ENCODE peak calls at places on chromosomes 16 and 17, in four cellular contexts. One of them, this sample, is unnamed.

GRCh38 chr17:36544049-36544319 is 735 bp upstream of the GGNBP2 start:
- DNase-seq in fibroblast of lung: peak; percentile 55
- DNase-seq in PC-3: peak; percentile 39
- DNase-seq in mammary epithelial cell: peak; percentile 60
- DNase-seq in this sample: peak; percentile 82

GRCh38 chr17:43816336-43817320 is 16.3 kb downstream of the MPP3 start:
- DNase-seq in PC-3: no peak
- DNase-seq in mammary epithelial cell: no peak
- DNase-seq in fibroblast of lung: no peak
- DNase-seq in this sample: no peak

GRCh38 chr17:28963841-28964240 is 12.5 kb upstream of the PHF12 start:
- DNase-seq in PC-3: no peak
- DNase-seq in mammary epithelial cell: no peak
- DNase-seq in fibroblast of lung: no peak
- DNase-seq in this sample: peak; percentile 15

GRCh38 chr17:35244345-35245195 is 1.7 kb downstream of the SLFN5 start:
- DNase-seq in fibroblast of lung: peak; percentile 73
- DNase-seq in mammary epithelial cell: peak; percentile 91
- DNase-seq in PC-3: peak; percentile 73
- DNase-seq in this sample: peak; percentile 55

GRCh38 chr17:17760872-17761550 is 75.8 kb downstream of the SREBF1 start:
- DNase-seq in fibroblast of lung: no peak
- DNase-seq in mammary epithelial cell: no peak
- DNase-seq in PC-3: no peak
- DNase-seq in this sample: no peak

GRCh38 chr17:78390241-78391050 is 12.0 kb downstream of the PGS1 start:
- DNase-seq in mammary epithelial cell: no peak
- DNase-seq in fibroblast of lung: peak; percentile 99
- DNase-seq in PC-3: peak; percentile 66
- DNase-seq in this sample: peak; percentile 90

GRCh38 chr16:74455213-74455612 is 33.9 kb upstream of the CLEC18B start:
- DNase-seq in mammary epithelial cell: peak; percentile 43
- DNase-seq in PC-3: no peak
- DNase-seq in fibroblast of lung: peak; percentile 89
- DNase-seq in this sample: peak; percentile 80

GRCh38 chr17:43877451-43878155 is 29.7 kb downstream of the MPP2 start:
- DNase-seq in fibroblast of lung: no peak
- DNase-seq in PC-3: no peak
- DNase-seq in mammary epithelial cell: no peak
- DNase-seq in this sample: peak; percentile 45

GRCh38 chr16:10080031-10080772 is 102.0 kb downstream of the GRIN2A start:
- DNase-seq in fibroblast of lung: peak; percentile 97
- DNase-seq in PC-3: peak; percentile 88
- DNase-seq in mammary epithelial cell: peak; percentile 93
- DNase-seq in this sample: no peak

GRCh38 chr17:6153416-6153815 is 83.2 kb downstream of the WSCD1 start:
- DNase-seq in fibroblast of lung: no peak
- DNase-seq in mammary epithelial cell: no peak
- DNase-seq in PC-3: no peak
- DNase-seq in this sample: no peak

GRCh38 chr17:73749906-73750305 is 105.7 kb upstream of the SDK2 start:
- DNase-seq in mammary epithelial cell: no peak
- DNase-seq in fibroblast of lung: no peak
- DNase-seq in PC-3: no peak
- DNase-seq in this sample: peak; percentile 18

GRCh38 chr17:4965311-4965986 is 2.2 kb downstream of the SPAG7 start:
- DNase-seq in PC-3: no peak
- DNase-seq in mammary epithelial cell: no peak
- DNase-seq in fibroblast of lung: no peak
- DNase-seq in this sample: peak; percentile 39

GRCh38 chr17:4968916-4969550 is 1.4 kb upstream of the SPAG7 start:
- DNase-seq in fibroblast of lung: peak; percentile 97
- DNase-seq in PC-3: peak; percentile 31
- DNase-seq in mammary epithelial cell: peak; percentile 80
- DNase-seq in this sample: peak; percentile 96

GRCh38 chr17:4967539-4968165 is at the start of gene SPAG7:
- DNase-seq in fibroblast of lung: peak; percentile 97
- DNase-seq in mammary epithelial cell: peak; percentile 95
- DNase-seq in PC-3: peak; percentile 88
- DNase-seq in this sample: peak; percentile 98

GRCh38 chr17:4968166-4968915 is 724 bp upstream of the SPAG7 start:
- DNase-seq in fibroblast of lung: no peak
- DNase-seq in mammary epithelial cell: no peak
- DNase-seq in PC-3: no peak
- DNase-seq in this sample: no peak

DNA sequence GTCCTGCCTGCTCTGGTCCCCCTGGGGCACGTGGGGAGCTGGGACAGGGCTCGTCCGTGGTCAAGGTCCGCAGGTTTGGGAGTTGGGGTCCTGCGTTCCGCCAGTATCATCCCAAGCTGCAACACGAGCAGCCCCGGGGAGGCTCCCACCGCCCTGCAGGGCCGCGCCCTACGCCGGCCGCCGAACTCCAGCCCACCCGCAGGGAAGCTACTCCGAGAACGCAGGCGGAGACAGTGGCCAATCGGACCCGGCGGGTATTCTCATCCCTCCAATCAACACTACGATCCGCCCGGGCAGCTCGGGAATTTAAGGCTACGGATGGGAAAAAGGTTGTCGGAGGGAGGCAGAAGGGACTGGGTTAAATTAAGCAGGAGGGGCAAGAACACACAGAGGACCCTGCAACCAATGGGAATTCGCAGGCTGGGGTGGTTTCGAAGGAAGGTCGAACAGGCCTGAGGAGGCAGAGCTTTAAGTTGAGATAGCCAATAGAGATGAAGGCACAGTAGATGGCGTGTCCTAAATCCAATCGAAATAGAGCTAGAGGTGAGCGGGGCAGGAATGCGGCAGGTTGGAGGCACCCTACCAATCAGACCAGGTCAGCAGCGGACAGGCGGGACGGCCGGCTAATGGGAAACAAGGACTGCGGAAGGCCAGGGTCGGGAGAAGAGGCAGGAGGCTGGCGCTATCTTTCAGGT is 626 bp downstream of the SPAG7 start:
- DNase-seq in PC-3: peak; percentile 96
- DNase-seq in fibroblast of lung: peak; percentile 100
- DNase-seq in mammary epithelial cell: peak; percentile 100
- DNase-seq in this sample: peak; percentile 99
- TF ChIP-seq CTCF in PC-3: no peak
- TF ChIP-seq CTCF in fibroblast of lung: no peak
- TF ChIP-seq CTCF in mammary epithelial cell: no peak
- TF ChIP-seq CTCF in this sample: no peak

GRCh38 chr17:69947027-69947759 is 127.8 kb upstream of the KCNJ16 start:
- DNase-seq in fibroblast of lung: peak; percentile 69
- DNase-seq in mammary epithelial cell: no peak
- DNase-seq in PC-3: no peak
- DNase-seq in this sample: no peak
- H3K4me2 ChIP-seq in fibroblast of lung: no peak overlapping the region
- H3K4me2 ChIP-seq in mammary epithelial cell: no peak overlapping the region
- H3K4me2 ChIP-seq in PC-3: no peak overlapping the region
- H3K4me2 ChIP-seq in this sample: no peak overlapping the region

GRCh38 chr16:3147757-3148104 is 12.9 kb downstream of the ZNF213 start:
- DNase-seq in mammary epithelial cell: no peak
- DNase-seq in PC-3: no peak
- DNase-seq in fibroblast of lung: no peak
- DNase-seq in this sample: no peak

GRCh38 chr16:3149193-3149530 is 14.3 kb downstream of the ZNF213 start:
- DNase-seq in fibroblast of lung: no peak
- DNase-seq in mammary epithelial cell: no peak
- DNase-seq in PC-3: no peak
- DNase-seq in this sample: peak; percentile 58

GRCh38 chr16:3147046-3147756 is 12.4 kb downstream of the ZNF213 start:
- DNase-seq in PC-3: no peak
- DNase-seq in mammary epithelial cell: no peak
- DNase-seq in fibroblast of lung: no peak
- DNase-seq in this sample: peak; percentile 69

GRCh38 chr16:3149630-3150345 is 15.0 kb downstream of the ZNF213 start:
- DNase-seq in PC-3: peak; percentile 44
- DNase-seq in mammary epithelial cell: no peak
- DNase-seq in fibroblast of lung: peak; percentile 66
- DNase-seq in this sample: peak; percentile 95

GRCh38 chr16:3148256-3149192 is 13.7 kb downstream of the ZNF213 start:
- DNase-seq in fibroblast of lung: no peak
- DNase-seq in mammary epithelial cell: no peak
- DNase-seq in PC-3: no peak
- DNase-seq in this sample: peak; percentile 83
- H3K4me3 ChIP-seq in fibroblast of lung: no peak overlapping the region
- H3K4me3 ChIP-seq in mammary epithelial cell: no peak overlapping the region
- H3K4me3 ChIP-seq in PC-3: no peak overlapping the region
- H3K4me3 ChIP-seq in this sample: no peak overlapping the region

GRCh38 chr17:48181653-48182052 is 74.1 kb downstream of the SNX11 start:
- DNase-seq in fibroblast of lung: peak; percentile 20
- DNase-seq in mammary epithelial cell: no peak
- DNase-seq in PC-3: peak; percentile 69
- DNase-seq in this sample: no peak
- TF ChIP-seq CTCF in fibroblast of lung: peak; percentile 16
- TF ChIP-seq CTCF in mammary epithelial cell: peak; percentile 55
- TF ChIP-seq CTCF in PC-3: peak; percentile 92
- TF ChIP-seq CTCF in this sample: peak; percentile 69

GRCh38 chr17:40561871-40562611 is 3.2 kb downstream of the CCR7 start:
- DNase-seq in PC-3: no peak
- DNase-seq in mammary epithelial cell: no peak
- DNase-seq in fibroblast of lung: no peak
- DNase-seq in this sample: peak; percentile 56
- H3K4me2 ChIP-seq in PC-3: no peak overlapping the region
- H3K4me2 ChIP-seq in mammary epithelial cell: no peak overlapping the region
- H3K4me2 ChIP-seq in fibroblast of lung: no peak overlapping the region
- H3K4me2 ChIP-seq in this sample: no peak overlapping the region

GRCh38 chr17:31443386-31443785 is 51.9 kb downstream of the RAB11FIP4 start:
- DNase-seq in mammary epithelial cell: no peak
- DNase-seq in fibroblast of lung: no peak
- DNase-seq in PC-3: no peak
- DNase-seq in this sample: no peak
- H3K4me3 ChIP-seq in mammary epithelial cell: no peak overlapping the region
- H3K4me3 ChIP-seq in fibroblast of lung: no peak overlapping the region
- H3K4me3 ChIP-seq in PC-3: no peak overlapping the region
- H3K4me3 ChIP-seq in this sample: no peak overlapping the region

DNA sequence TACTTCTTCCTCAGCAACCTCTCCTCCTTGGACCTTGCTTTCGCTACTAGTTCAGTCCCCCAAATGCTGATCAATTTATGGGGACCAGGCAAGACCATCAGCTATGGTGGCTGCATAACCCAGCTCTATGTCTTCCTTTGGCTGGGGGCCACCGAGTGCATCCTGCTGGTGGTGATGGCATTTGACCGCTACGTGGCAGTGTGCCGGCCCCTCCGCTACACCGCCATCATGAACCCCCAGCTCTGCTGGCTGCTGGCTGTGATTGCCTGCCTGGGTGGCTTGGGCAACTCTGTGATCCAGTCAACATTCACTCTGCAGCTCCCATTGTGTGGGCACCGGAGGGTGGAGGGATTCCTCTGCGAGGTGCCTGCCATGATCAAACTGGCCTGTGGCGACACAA is 429 bp downstream of the OR2C1 start:
- DNase-seq in fibroblast of lung: no peak
- DNase-seq in PC-3: no peak
- DNase-seq in mammary epithelial cell: no peak
- DNase-seq in this sample: no peak
- TF ChIP-seq CTCF in fibroblast of lung: no peak
- TF ChIP-seq CTCF in PC-3: peak; percentile 17
- TF ChIP-seq CTCF in mammary epithelial cell: no peak
- TF ChIP-seq CTCF in this sample: no peak